ENCODE peak calls at places on chromosomes 13 and 19, in five cellular contexts. S is heart right ventricle; I is IMR-90; L is effector memory CD4-positive, alpha-beta T cell; A is adipocyte. O is an unnamed sample. For H3K36me3, the result is how much of the 10 kb centered on the place peaks cover.

GRCh38 chr13:75415720-75416119 is 66.2 kb downstream of the TBC1D4 start:
- DNase-seq in S (no peak), I (peak), L (no peak), A (peak), O (no peak)

GRCh38 chr19:8148410-8149231 is 771 bp downstream of the FBN3 start:
- DNase-seq in S (no peak), I (no peak), L (no peak), A (peak), O (no peak)

GRCh38 chr13:75749407-75749806 is 113.3 kb downstream of the LMO7 start:
- DNase-seq in S (no peak), I (peak), L (no peak), A (peak), O (no peak)

GRCh38 chr13:34335662-34336007 is 517.7 kb downstream of the RFC3 start:
- DNase-seq in S (no peak), I (no peak), L (no peak), A (no peak), O (no peak)

GRCh38 chr13:97359181-97360057 is 74.5 kb upstream of the RAP2A start:
- DNase-seq in S (peak), I (peak), L (peak), A (peak), O (peak)

GRCh38 chr19:16143399-16144215 is at the start of gene HSH2D:
- DNase-seq in S (no peak), I (no peak), L (peak), A (no peak), O (peak)

GRCh38 chr13:111121421-111121820 is 6.3 kb downstream of the ARHGEF7 start:
- DNase-seq in S (no peak), I (no peak), L (no peak), A (no peak), O (no peak)

GRCh38 chr13:31982540-31982939 is 49.0 kb upstream of the FRY start:
- DNase-seq in S (peak), I (peak), L (no peak), A (peak), O (peak)

GRCh38 chr13:26037302-26037701 is 14.5 kb downstream of the SHISA2 start:
- DNase-seq in S (no peak), I (no peak), L (no peak), A (no peak), O (no peak)

GRCh38 chr13:114328595-114328994 is 14.3 kb downstream of the CHAMP1 start:
- DNase-seq in S (no peak), I (no peak), L (no peak), A (no peak), O (no peak)

GRCh38 chr13:110379358-110379757 is 72.3 kb downstream of the COL4A2 start:
- DNase-seq in S (no peak), I (no peak), L (no peak), A (no peak), O (no peak)

GRCh38 chr13:40503966-40504591 is 162.4 kb downstream of the FOXO1 start:
- DNase-seq in S (no peak), I (peak), L (no peak), A (no peak), O (peak)

GRCh38 chr13:110448230-110448629 is 113.3 kb downstream of the RAB20 start:
- DNase-seq in S (no peak), I (peak), L (no peak), A (peak), O (peak)

GRCh38 chr19:52492991-52493470 is 34.4 kb upstream of the ZNF808 start:
- DNase-seq in S (no peak), I (no peak), L (no peak), A (no peak), O (no peak)

GRCh38 chr13:74325106-74325505 is 190.9 kb upstream of the KLF12 start:
- DNase-seq in S (peak), I (peak), L (no peak), A (peak), O (no peak)

GRCh38 chr19:1365306-1365963 is 18.3 kb upstream of the NDUFS7 start:
- DNase-seq in S (no peak), I (no peak), L (no peak), A (no peak), O (no peak)

GRCh38 chr19:24140099-24140498 is 53.1 kb downstream of the ZNF254 start:
- DNase-seq in S (no peak), I (peak), L (no peak), A (no peak), O (peak)

GRCh38 chr13:41196620-41197019 is 2.3 kb upstream of the KBTBD7 start:
- DNase-seq in S (no peak), I (no peak), L (no peak), A (no peak), O (no peak)

GRCh38 chr13:19152403-19152802 is 29.2 kb downstream of the TUBA3C start:
- DNase-seq in S (no peak), I (no peak), L (no peak), A (no peak), O (no peak)

GRCh38 chr13:98752111-98752941 is at the start of gene SLC15A1:
- DNase-seq in S (no peak), I (no peak), L (no peak), A (peak), O (no peak)

GRCh38 chr13:22980936-22981335 is 199.8 kb upstream of the SGCG start:
- DNase-seq in S (no peak), I (no peak), L (no peak), A (no peak), O (no peak)

GRCh38 chr19:54653181-54653809 is 9.5 kb upstream of the LILRB4 start:
- DNase-seq in S (no peak), I (peak), L (no peak), A (peak), O (no peak)

GRCh38 chr19:6103217-6103644 is 7.1 kb downstream of the RFX2 start:
- DNase-seq in S (peak), I (peak), L (no peak), A (peak), O (no peak)

GRCh38 chr13:71015516-71015915 is 851.5 kb downstream of the DACH1 start:
- DNase-seq in S (no peak), I (no peak), L (no peak), A (no peak), O (no peak)

GRCh38 chr13:112444001-112444311 is 67.8 kb downstream of the SPACA7 start:
- DNase-seq in S (peak), I (peak), L (no peak), A (peak), O (no peak)

GRCh38 chr19:13588953-13589833 is 82.9 kb upstream of the CACNA1A start:
- DNase-seq in S (peak), I (peak), L (peak), A (peak), O (no peak)

GRCh38 chr19:32368781-32369180 is 23.4 kb downstream of the ZNF507 start:
- DNase-seq in S (no peak), I (no peak), L (no peak), A (no peak), O (no peak)

GRCh38 chr19:32367063-32367462 is 21.7 kb downstream of the ZNF507 start:
- DNase-seq in S (no peak), I (no peak), L (no peak), A (no peak), O (no peak)

GRCh38 chr19:32363632-32364031 is 18.2 kb downstream of the ZNF507 start:
- DNase-seq in S (no peak), I (no peak), L (no peak), A (no peak), O (no peak)

GRCh38 chr19:32364040-32364439 is 18.6 kb downstream of the ZNF507 start:
- DNase-seq in S (no peak), I (no peak), L (no peak), A (no peak), O (no peak)

DNA sequence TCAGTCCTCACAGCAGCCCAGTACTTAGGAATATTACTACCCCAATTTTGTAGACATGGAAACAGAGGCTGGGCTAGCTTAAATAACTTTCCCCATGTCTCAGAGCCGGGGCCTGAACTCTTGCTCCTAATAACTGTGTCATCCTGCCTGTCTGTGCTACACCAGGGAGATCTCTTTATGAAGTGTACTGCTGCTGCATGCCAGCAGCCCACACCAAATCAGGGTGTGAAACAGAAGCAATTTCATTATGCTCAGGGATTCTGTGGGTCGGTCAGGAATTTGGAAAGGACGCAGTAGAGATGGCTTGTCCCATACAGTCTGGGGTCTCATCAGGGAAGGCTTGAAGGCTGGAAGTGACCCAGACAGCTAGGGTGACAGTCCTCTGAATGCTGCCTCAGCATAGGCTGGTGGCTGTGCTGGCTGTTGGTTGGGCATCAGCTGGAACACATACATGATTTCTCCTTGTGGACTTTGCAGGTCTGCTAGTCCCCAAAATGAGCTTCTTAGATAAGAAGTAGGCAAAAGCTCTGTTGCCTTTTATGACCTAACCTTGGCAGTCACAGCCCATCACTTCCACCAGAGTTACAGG is 22.6 kb downstream of the ZNF507 start:
- DNase-seq in S (no peak), I (no peak), L (no peak), A (no peak), O (no peak)
- H3K36me3 ChIP-seq in S (half or more), I (under half), L (under half), A (half or more), O (under half)

DNA sequence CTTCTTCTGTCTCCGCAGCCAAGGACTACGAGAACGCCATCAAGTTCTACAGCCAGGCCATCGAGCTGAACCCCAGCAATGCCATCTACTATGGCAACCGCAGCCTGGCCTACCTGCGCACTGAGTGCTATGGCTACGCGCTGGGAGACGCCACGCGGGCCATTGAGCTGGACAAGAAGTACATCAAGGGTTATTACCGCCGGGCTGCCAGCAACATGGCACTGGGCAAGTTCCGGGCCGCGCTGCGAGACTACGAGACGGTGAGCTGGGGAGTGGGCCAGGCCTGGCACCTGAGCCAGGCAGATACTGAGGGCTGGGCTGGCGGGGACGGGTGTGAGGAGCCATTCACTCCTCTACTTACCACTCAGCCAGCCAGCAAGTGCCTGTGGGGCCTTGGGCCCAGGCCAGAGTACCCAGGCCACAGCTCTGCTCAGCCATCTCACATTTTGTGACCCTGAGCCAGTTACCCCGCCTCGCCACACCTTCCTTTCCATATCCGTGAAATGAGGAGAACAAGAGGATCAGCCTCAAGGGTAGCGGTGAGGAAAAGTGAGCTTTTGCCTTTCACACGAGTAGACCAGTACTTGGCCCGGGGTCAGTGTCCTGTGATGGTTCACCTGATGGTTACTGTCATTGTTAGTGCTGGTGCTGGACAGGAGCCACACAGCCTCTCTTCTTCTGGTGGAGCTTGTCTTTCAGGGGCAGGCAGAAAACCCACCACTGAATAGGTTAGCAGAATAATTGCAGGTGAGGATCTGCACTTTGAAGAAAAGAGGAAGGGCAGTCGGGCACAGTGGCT is 7.0 kb downstream of the PPP5C start:
- DNase-seq in S (peak), I (no peak), L (no peak), A (no peak), O (no peak)
- H3K36me3 ChIP-seq in S (under half), I (under half), L (under half), A (under half), O (under half)

DNA sequence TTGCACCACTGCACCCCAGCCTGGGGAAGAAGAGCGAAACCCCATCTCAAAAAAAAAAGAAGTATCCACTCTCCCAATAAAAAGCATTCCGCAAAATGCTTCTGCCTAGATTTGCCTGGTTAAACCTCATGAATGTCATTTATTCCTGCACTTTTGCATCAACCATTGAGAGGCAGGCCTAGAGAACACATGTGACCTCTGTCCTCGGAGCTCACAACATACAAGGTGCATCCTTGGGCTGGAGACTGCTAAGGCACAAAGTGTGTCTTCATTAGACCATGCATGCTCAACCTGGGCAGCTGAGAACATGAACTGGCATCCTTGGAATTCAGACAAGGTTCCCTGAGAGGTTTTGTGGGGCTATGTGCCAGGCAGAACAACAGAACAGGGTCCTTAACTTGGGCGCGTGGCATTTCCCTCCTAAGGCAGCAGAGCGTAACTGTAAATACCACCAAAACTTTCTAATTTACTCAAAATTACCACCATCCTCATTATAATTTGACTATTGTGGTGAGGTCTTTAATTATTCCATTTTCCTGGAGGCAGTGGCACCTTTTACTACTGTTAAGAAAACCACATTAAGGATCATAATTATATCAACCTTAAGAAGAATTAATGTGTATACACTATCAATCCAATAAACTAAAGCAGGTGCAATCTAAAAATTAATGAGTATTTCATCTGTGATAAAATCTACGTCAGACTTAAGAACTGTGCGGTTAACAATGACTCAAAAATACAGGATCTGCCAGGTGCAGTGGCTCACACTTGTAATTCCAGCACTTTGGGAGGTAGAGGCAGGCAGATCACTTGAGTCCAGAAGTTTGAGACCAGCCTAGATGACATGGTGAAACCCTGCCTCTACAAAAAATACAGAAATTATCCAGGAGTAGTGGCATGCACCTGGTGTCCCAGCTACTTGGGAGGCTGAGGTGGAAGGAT is 13.8 kb downstream of the RCBTB1 start:
- DNase-seq in S (no peak), I (no peak), L (no peak), A (no peak), O (no peak)
- H3K36me3 ChIP-seq in S (under half), I (under half), L (under half), A (under half), O (under half)

GRCh38 chr19:39840492-39840891 is 5.7 kb downstream of the FBL start:
- DNase-seq in S (no peak), I (no peak), L (no peak), A (no peak), O (no peak)
- H3K36me3 ChIP-seq in S (under half), I (under half), L (under half), A (under half), O (under half)

O was measured in kidney epithelial cell.